ENCODE peak calls at places on chromosomes 12 and 14, in six cellular contexts. P is COR-L47, A is OCI-M1, H is keratinocyte, V is HT-29, G is GM04503. B is an unnamed sample.

GRCh38 chr12:12338528-12339168 is 11.4 kb downstream of the MANSC1 start:
- DNase-seq in P (no peak), A (no peak), H (no peak), V (no peak), G (no peak), B (no peak)

GRCh38 chr14:99237288-99237687 is 34.7 kb downstream of the BCL11B start:
- DNase-seq in P (no peak), A (no peak), H (no peak), V (no peak), G (no peak), B (no peak)

GRCh38 chr12:46390304-46390703 is 17.7 kb upstream of the SLC38A2 start:
- DNase-seq in P (no peak), A (no peak), H (no peak), V (no peak), G (no peak), B (no peak)

GRCh38 chr12:129635003-129635685 is 268.7 kb downstream of the TMEM132D start:
- DNase-seq in P (no peak), A (no peak), H (no peak), V (no peak), G (no peak), B (no peak)

GRCh38 chr12:473863-474577 is 14.3 kb downstream of the B4GALNT3 start:
- DNase-seq in P (no peak), A (no peak), H (no peak), V (no peak), G (no peak), B (no peak)

GRCh38 chr14:56295743-56296142 is 177.5 kb downstream of the PELI2 start:
- DNase-seq in P (no peak), A (no peak), H (no peak), V (no peak), G (no peak), B (peak)

GRCh38 chr12:52413202-52413601 is 7.1 kb upstream of the KRT82 start:
- DNase-seq in P (no peak), A (no peak), H (no peak), V (no peak), G (no peak), B (no peak)

GRCh38 chr12:51388826-51389225 is 2.4 kb downstream of the GALNT6 start:
- DNase-seq in P (no peak), A (no peak), H (no peak), V (no peak), G (no peak), B (no peak)

GRCh38 chr12:93322784-93323183 is 54.9 kb upstream of the NUDT4 start:
- DNase-seq in P (no peak), A (no peak), H (peak), V (peak), G (no peak), B (peak)

GRCh38 chr12:131164096-131164872 is 210.6 kb downstream of the ADGRD1 start:
- DNase-seq in P (no peak), A (no peak), H (no peak), V (no peak), G (no peak), B (no peak)

GRCh38 chr12:6821674-6822433 is at the start of gene GPR162:
- DNase-seq in P (peak), A (peak), H (no peak), V (no peak), G (no peak), B (no peak)

GRCh38 chr12:68434391-68435007 is 102.3 kb upstream of the MDM1 start:
- DNase-seq in P (no peak), A (no peak), H (no peak), V (no peak), G (no peak), B (no peak)

GRCh38 chr14:105311838-105312237 is 2.7 kb upstream of the PACS2 start:
- DNase-seq in P (no peak), A (no peak), H (no peak), V (no peak), G (no peak), B (no peak)

GRCh38 chr12:110649341-110649847 is 35.5 kb downstream of the TCTN1 start:
- DNase-seq in P (no peak), A (no peak), H (no peak), V (no peak), G (no peak), B (no peak)

GRCh38 chr12:112798019-112798760 is 6.6 kb downstream of the RPH3A start:
- DNase-seq in P (no peak), A (peak), H (no peak), V (no peak), G (no peak), B (no peak)

GRCh38 chr14:89669209-89669608 is 252.2 kb upstream of the FOXN3 start:
- DNase-seq in P (no peak), A (no peak), H (no peak), V (no peak), G (no peak), B (no peak)

GRCh38 chr12:79934309-79935020 is 432 bp downstream of the PPP1R12A start:
- DNase-seq in P (no peak), A (peak), H (no peak), V (peak), G (no peak), B (no peak)

GRCh38 chr14:52835122-52835903 is 43.9 kb upstream of the GNPNAT1 start:
- DNase-seq in P (peak), A (no peak), H (peak), V (no peak), G (no peak), B (no peak)

GRCh38 chr14:73173092-73173735 is 36.9 kb downstream of the PSEN1 start:
- DNase-seq in P (peak), A (peak), H (no peak), V (peak), G (no peak), B (no peak)

GRCh38 chr14:31303654-31304053 is 96.1 kb upstream of the HECTD1 start:
- DNase-seq in P (no peak), A (no peak), H (no peak), V (no peak), G (no peak), B (no peak)

GRCh38 chr12:124310178-124310577 is 15.3 kb downstream of the RFLNA start:
- DNase-seq in P (no peak), A (no peak), H (no peak), V (no peak), G (no peak), B (no peak)

GRCh38 chr14:93787465-93788306 is 599 bp downstream of the PRIMA1 start:
- DNase-seq in P (no peak), A (no peak), H (no peak), V (no peak), G (no peak), B (no peak)

GRCh38 chr12:6688543-6688999 is 604 bp downstream of the ZNF384 start:
- DNase-seq in P (no peak), A (no peak), H (no peak), V (peak), G (no peak), B (no peak)

GRCh38 chr12:2561367-2561766 is 233.4 kb upstream of the FKBP4 start:
- DNase-seq in P (no peak), A (no peak), H (no peak), V (no peak), G (no peak), B (no peak)

GRCh38 chr12:101566318-101566717 is 28.5 kb upstream of the MYBPC1 start:
- DNase-seq in P (no peak), A (peak), H (no peak), V (no peak), G (no peak), B (no peak)

B was measured in epithelial cell of prostate.